ENCODE peak calls at places on chromosomes 12 and 14, in nine cellular contexts. A, U, H, S, O, Q, L, P and M are unnamed samples.
A peak's percentile ranks its signal among the peaks of the same experiment; 100 is the strongest.

GRCh38 chr12:83052890-83053541 is 366.3 kb downstream of the TMTC2 start:
- DNase-seq in A (no peak), U (no peak), H (no peak), S (no peak), O (no peak), Q (no peak), L (no peak), P (no peak), M (no peak)

GRCh38 chr14:22395803-22396202 is 193.2 kb downstream of the DAD1 start:
- DNase-seq in A (no peak), U (peak; percentile 62), H (no peak), S (no peak), O (no peak), Q (no peak), L (no peak), P (no peak), M (no peak)

GRCh38 chr14:74584966-74585365 is 27.1 kb downstream of the LTBP2 start:
- DNase-seq in A (no peak), U (no peak), H (no peak), S (no peak), O (no peak), Q (no peak), L (no peak), P (no peak), M (no peak)

GRCh38 chr12:40444174-40444573 is 219.4 kb downstream of the LRRK2 start:
- DNase-seq in A (no peak), U (no peak), H (no peak), S (no peak), O (no peak), Q (peak; percentile 2), L (no peak), P (no peak), M (no peak)

GRCh38 chr12:47277972-47278448 is 198.3 kb upstream of the AMIGO2 start:
- DNase-seq in A (no peak), U (no peak), H (no peak), S (no peak), O (no peak), Q (peak; percentile 98), L (no peak), P (no peak), M (no peak)

GRCh38 chr12:129483494-129483893 is 420.3 kb downstream of the TMEM132D start:
- DNase-seq in A (no peak), U (peak; percentile 72), H (no peak), S (no peak), O (no peak), Q (no peak), L (no peak), P (no peak), M (no peak)

GRCh38 chr14:95514131-95515079 is 2.0 kb downstream of the SYNE3 start:
- DNase-seq in A (no peak), U (no peak), H (no peak), S (peak; percentile 25), O (no peak), Q (no peak), L (no peak), P (peak; percentile 72), M (no peak)

GRCh38 chr12:112518336-112518735 is 99.6 kb downstream of the PTPN11 start:
- DNase-seq in A (no peak), U (no peak), H (no peak), S (no peak), O (no peak), Q (no peak), L (no peak), P (no peak), M (no peak)

GRCh38 chr14:64569108-64570045 is 19.6 kb downstream of the PPP1R36 start:
- DNase-seq in A (no peak), U (no peak), H (peak; percentile 74), S (no peak), O (no peak), Q (peak; percentile 82), L (no peak), P (no peak), M (no peak)

GRCh38 chr12:32558941-32559340 is 120.2 kb upstream of the DNM1L start:
- DNase-seq in A (no peak), U (no peak), H (no peak), S (no peak), O (peak; percentile 77), Q (no peak), L (peak; percentile 78), P (no peak), M (no peak)

GRCh38 chr14:35257809-35258208 is 34.4 kb upstream of the PSMA6 start:
- DNase-seq in A (no peak), U (no peak), H (no peak), S (no peak), O (no peak), Q (no peak), L (no peak), P (no peak), M (no peak)

GRCh38 chr12:55707841-55708694 is at the start of gene ITGA7:
- DNase-seq in A (peak; percentile 87), U (no peak), H (peak; percentile 59), S (peak; percentile 84), O (peak; percentile 81), Q (no peak), L (peak; percentile 19), P (no peak), M (no peak)

GRCh38 chr14:102057480-102058114 is 29.2 kb downstream of the HSP90AA1 start:
- DNase-seq in A (no peak), U (no peak), H (no peak), S (no peak), O (no peak), Q (no peak), L (no peak), P (no peak), M (no peak)

GRCh38 chr12:14771651-14772137 is 31.6 kb downstream of the WBP11 start:
- DNase-seq in A (no peak), U (no peak), H (no peak), S (no peak), O (peak; percentile 33), Q (peak; percentile 27), L (peak; percentile 65), P (no peak), M (no peak)

GRCh38 chr12:2053675-2054070 is 886 bp downstream of the CACNA1C start:
- DNase-seq in A (no peak), U (no peak), H (no peak), S (no peak), O (no peak), Q (no peak), L (no peak), P (no peak), M (no peak)

GRCh38 chr14:71497645-71498086 is 434.6 kb upstream of the RGS6 start:
- DNase-seq in A (no peak), U (no peak), H (no peak), S (no peak), O (peak; percentile 52), Q (no peak), L (peak; percentile 6), P (no peak), M (no peak)

GRCh38 chr12:99009654-99010296 is 364.7 kb downstream of the APAF1 start:
- DNase-seq in A (no peak), U (no peak), H (no peak), S (no peak), O (no peak), Q (no peak), L (no peak), P (no peak), M (no peak)

GRCh38 chr14:81162941-81163340 is 57.8 kb downstream of the GTF2A1 start:
- DNase-seq in A (no peak), U (no peak), H (no peak), S (no peak), O (no peak), Q (peak; percentile 40), L (peak; percentile 12), P (no peak), M (no peak)

GRCh38 chr12:66048843-66049537 is 81.6 kb downstream of the LLPH start:
- DNase-seq in A (no peak), U (peak; percentile 57), H (no peak), S (no peak), O (no peak), Q (peak; percentile 57), L (no peak), P (no peak), M (no peak)

GRCh38 chr12:94127239-94128131 is 20.9 kb upstream of the PLXNC1 start:
- DNase-seq in A (no peak), U (no peak), H (no peak), S (no peak), O (no peak), Q (no peak), L (no peak), P (no peak), M (no peak)

GRCh38 chr12:38664661-38665269 is 240.6 kb downstream of the CPNE8 start:
- DNase-seq in A (no peak), U (no peak), H (no peak), S (no peak), O (peak; percentile 7), Q (peak; percentile 57), L (peak; percentile 3), P (no peak), M (no peak)

GRCh38 chr14:80974338-80975078 is 19.1 kb downstream of the TSHR start:
- DNase-seq in A (no peak), U (no peak), H (no peak), S (no peak), O (no peak), Q (no peak), L (no peak), P (no peak), M (no peak)

GRCh38 chr14:53217283-53217994 is 64.3 kb upstream of the DDHD1 start:
- DNase-seq in A (peak; percentile 72), U (peak; percentile 95), H (peak; percentile 71), S (peak; percentile 85), O (peak; percentile 82), Q (peak; percentile 88), L (peak; percentile 85), P (peak; percentile 73), M (peak; percentile 90)
- TF ChIP-seq CTCF in A (peak; percentile 52), U (peak; percentile 57), H (peak; percentile 69), S (peak; percentile 58), O (peak; percentile 29), Q (peak; percentile 42), L (peak; percentile 66), P (peak; percentile 62), M (peak; percentile 63)

GRCh38 chr12:57460457-57461325 is 1.1 kb downstream of the GLI1 start:
- DNase-seq in A (no peak), U (no peak), H (no peak), S (peak; percentile 34), O (no peak), Q (peak; percentile 85), L (peak; percentile 60), P (no peak), M (no peak)
- TF ChIP-seq CTCF in A (no peak), U (no peak), H (no peak), S (no peak), O (no peak), Q (no peak), L (no peak), P (no peak), M (no peak)

GRCh38 chr12:109899783-109900751 is at the start of gene TCHP:
- DNase-seq in A (peak; percentile 78), U (peak; percentile 97), H (peak; percentile 88), S (peak; percentile 88), O (peak; percentile 89), Q (peak; percentile 92), L (peak; percentile 78), P (no peak), M (peak; percentile 92)
- TF ChIP-seq CTCF in A (no peak), U (peak; percentile 51), H (no peak), S (no peak), O (peak; percentile 50), Q (peak; percentile 38), L (peak; percentile 39), P (peak; percentile 46), M (peak; percentile 33)

DNA sequence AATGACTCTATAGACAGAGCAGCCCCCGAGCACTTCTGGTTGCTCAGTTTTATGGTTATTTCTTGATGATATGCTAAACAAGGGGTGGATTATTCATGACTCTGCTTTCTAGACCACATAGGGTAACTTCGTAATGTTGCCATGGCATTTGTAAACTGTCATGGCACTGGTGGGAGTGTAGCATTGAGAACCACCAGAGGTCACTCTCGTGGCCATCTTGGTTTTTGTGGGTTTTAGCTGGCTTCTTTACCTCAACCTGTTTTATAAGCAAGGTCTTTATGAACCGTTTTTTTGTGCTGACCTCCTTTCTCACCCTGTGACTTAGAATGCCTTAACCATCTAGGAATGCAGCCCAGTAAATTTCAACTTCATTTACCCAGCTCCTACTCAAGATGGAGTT is 1036.2 kb upstream of the FLRT2 start:
- DNase-seq in A (no peak), U (no peak), H (no peak), S (no peak), O (no peak), Q (no peak), L (no peak), P (no peak), M (no peak)
- TF ChIP-seq CTCF in A (no peak), U (no peak), H (no peak), S (no peak), O (no peak), Q (no peak), L (no peak), P (no peak), M (peak; percentile 17)